ENCODE peak calls at places on chromosomes 2 and 18, in four cellular contexts. One of them, this sample, is unnamed.

GRCh38 chr2:47452761-47453160 is 49.8 kb downstream of the MSH2 start:
- DNase-seq in NCI-H774: no peak
- DNase-seq in cardiac fibroblast: peak; percentile 38
- DNase-seq in CD8-positive, alpha-beta T cell: no peak
- DNase-seq in this sample: no peak

GRCh38 chr18:27605107-27605834 is 420.2 kb upstream of the CHST9 start:
- DNase-seq in NCI-H774: peak; percentile 66
- DNase-seq in cardiac fibroblast: peak; percentile 87
- DNase-seq in CD8-positive, alpha-beta T cell: no peak
- DNase-seq in this sample: peak; percentile 66

GRCh38 chr2:166152064-166152463 is 24.2 kb upstream of the SCN1A start:
- DNase-seq in NCI-H774: no peak
- DNase-seq in cardiac fibroblast: no peak
- DNase-seq in CD8-positive, alpha-beta T cell: no peak
- DNase-seq in this sample: no peak

GRCh38 chr2:83602753-83603152 is 856.3 kb downstream of the SUCLG1 start:
- DNase-seq in NCI-H774: no peak
- DNase-seq in cardiac fibroblast: no peak
- DNase-seq in CD8-positive, alpha-beta T cell: no peak
- DNase-seq in this sample: no peak

GRCh38 chr2:195049372-195050031 is 607.5 kb upstream of the SLC39A10 start:
- DNase-seq in NCI-H774: no peak
- DNase-seq in cardiac fibroblast: no peak
- DNase-seq in CD8-positive, alpha-beta T cell: no peak
- DNase-seq in this sample: no peak

GRCh38 chr2:165773684-165774083 is 20.4 kb downstream of the GALNT3 start:
- DNase-seq in NCI-H774: no peak
- DNase-seq in cardiac fibroblast: no peak
- DNase-seq in CD8-positive, alpha-beta T cell: no peak
- DNase-seq in this sample: no peak

GRCh38 chr2:84495539-84496146 is 20.7 kb upstream of the DNAH6 start:
- DNase-seq in NCI-H774: peak; percentile 35
- DNase-seq in cardiac fibroblast: peak; percentile 83
- DNase-seq in CD8-positive, alpha-beta T cell: peak; percentile 40
- DNase-seq in this sample: no peak

GRCh38 chr2:197786010-197786877 is 1.1 kb upstream of the BOLL start:
- DNase-seq in NCI-H774: no peak
- DNase-seq in cardiac fibroblast: no peak
- DNase-seq in CD8-positive, alpha-beta T cell: peak; percentile 67
- DNase-seq in this sample: no peak

GRCh38 chr18:24115628-24116027 is 23.2 kb upstream of the CABYR start:
- DNase-seq in NCI-H774: no peak
- DNase-seq in cardiac fibroblast: no peak
- DNase-seq in CD8-positive, alpha-beta T cell: no peak
- DNase-seq in this sample: no peak

GRCh38 chr2:50769416-50769815 is 262.5 kb downstream of the NRXN1 start:
- DNase-seq in NCI-H774: no peak
- DNase-seq in cardiac fibroblast: no peak
- DNase-seq in CD8-positive, alpha-beta T cell: no peak
- DNase-seq in this sample: no peak

GRCh38 chr2:39059366-39059952 is 61.4 kb downstream of the SOS1 start:
- DNase-seq in NCI-H774: peak; percentile 44
- DNase-seq in cardiac fibroblast: peak; percentile 73
- DNase-seq in CD8-positive, alpha-beta T cell: no peak
- DNase-seq in this sample: no peak

GRCh38 chr2:15201009-15201408 is 360.1 kb downstream of the NBAS start:
- DNase-seq in NCI-H774: no peak
- DNase-seq in cardiac fibroblast: no peak
- DNase-seq in CD8-positive, alpha-beta T cell: no peak
- DNase-seq in this sample: no peak

GRCh38 chr2:218883491-218884490 is 3.1 kb downstream of the WNT10A start:
- DNase-seq in NCI-H774: no peak
- DNase-seq in cardiac fibroblast: no peak
- DNase-seq in CD8-positive, alpha-beta T cell: peak; percentile 40
- DNase-seq in this sample: no peak

GRCh38 chr2:174337337-174338154 is 2.8 kb downstream of the SP9 start:
- DNase-seq in NCI-H774: no peak
- DNase-seq in cardiac fibroblast: no peak
- DNase-seq in CD8-positive, alpha-beta T cell: peak; percentile 50
- DNase-seq in this sample: no peak

GRCh38 chr2:196954001-196954400 is 27.5 kb upstream of the PGAP1 start:
- DNase-seq in NCI-H774: peak; percentile 85
- DNase-seq in cardiac fibroblast: no peak
- DNase-seq in CD8-positive, alpha-beta T cell: no peak
- DNase-seq in this sample: no peak

GRCh38 chr2:80517301-80517700 is 212.7 kb upstream of the LRRTM1 start:
- DNase-seq in NCI-H774: no peak
- DNase-seq in cardiac fibroblast: no peak
- DNase-seq in CD8-positive, alpha-beta T cell: no peak
- DNase-seq in this sample: no peak

GRCh38 chr18:32072321-32072720 is 19.4 kb upstream of the RNF138 start:
- DNase-seq in NCI-H774: no peak
- DNase-seq in cardiac fibroblast: peak; percentile 11
- DNase-seq in CD8-positive, alpha-beta T cell: no peak
- DNase-seq in this sample: no peak

GRCh38 chr18:42141439-42141838 is 186.4 kb downstream of the PIK3C3 start:
- DNase-seq in NCI-H774: no peak
- DNase-seq in cardiac fibroblast: no peak
- DNase-seq in CD8-positive, alpha-beta T cell: no peak
- DNase-seq in this sample: no peak

GRCh38 chr2:192148620-192149321 is 46.0 kb downstream of the TMEFF2 start:
- DNase-seq in NCI-H774: no peak
- DNase-seq in cardiac fibroblast: peak; percentile 45
- DNase-seq in CD8-positive, alpha-beta T cell: no peak
- DNase-seq in this sample: no peak

GRCh38 chr2:23414876-23415275 is 29.9 kb downstream of the KLHL29 start:
- DNase-seq in NCI-H774: no peak
- DNase-seq in cardiac fibroblast: no peak
- DNase-seq in CD8-positive, alpha-beta T cell: no peak
- DNase-seq in this sample: no peak

GRCh38 chr2:40240067-40240466 is 211.8 kb downstream of the SLC8A1 start:
- DNase-seq in NCI-H774: peak; percentile 30
- DNase-seq in cardiac fibroblast: peak; percentile 92
- DNase-seq in CD8-positive, alpha-beta T cell: no peak
- DNase-seq in this sample: peak; percentile 89

GRCh38 chr18:3264362-3264761 is 2.4 kb downstream of the MYL12B start:
- DNase-seq in NCI-H774: no peak
- DNase-seq in cardiac fibroblast: no peak
- DNase-seq in CD8-positive, alpha-beta T cell: no peak
- DNase-seq in this sample: no peak

This sample was measured in right atrium auricular region.